ENCODE peak calls at places on chromosomes 13 and 19, in six cellular contexts. I is dermis microvascular lymphatic vessel endothelial cell, T is endothelial cell of umbilical vein, D is ascending aorta, M is ACHN, J is AG09309. K is an unnamed sample.

GRCh38 chr13:49214917-49215376 is 5.2 kb upstream of the MLNR start:
- DNase-seq in I (peak; percentile 7), T (no peak), D (no peak), M (no peak), J (no peak), K (no peak)

GRCh38 chr19:46624958-46625661 is at the start of gene PTGIR:
- DNase-seq in I (no peak), T (peak; percentile 42), D (peak; percentile 96), M (no peak), J (no peak), K (no peak)

GRCh38 chr13:113788413-113789135 is 29.5 kb downstream of the TMEM255B start:
- DNase-seq in I (no peak), T (no peak), D (no peak), M (no peak), J (no peak), K (no peak)

GRCh38 chr13:19643652-19644051 is 10.2 kb downstream of the MPHOSPH8 start:
- DNase-seq in I (no peak), T (no peak), D (no peak), M (no peak), J (no peak), K (no peak)

GRCh38 chr19:18424122-18424889 is 5.1 kb downstream of the SSBP4 start:
- DNase-seq in I (no peak), T (no peak), D (no peak), M (no peak), J (no peak), K (no peak)

GRCh38 chr19:7312816-7313215 is 18.6 kb upstream of the INSR start:
- DNase-seq in I (no peak), T (no peak), D (no peak), M (no peak), J (no peak), K (no peak)

GRCh38 chr19:33868821-33869412 is 72.2 kb downstream of the KCTD15 start:
- DNase-seq in I (peak; percentile 49), T (peak; percentile 43), D (peak; percentile 66), M (no peak), J (peak; percentile 1), K (no peak)

GRCh38 chr13:74889321-74889720 is 592.6 kb downstream of the TBC1D4 start:
- DNase-seq in I (peak; percentile 50), T (no peak), D (no peak), M (no peak), J (no peak), K (peak; percentile 38)

GRCh38 chr19:16419671-16420394 is 51.9 kb downstream of the EPS15L1 start:
- DNase-seq in I (peak; percentile 67), T (peak; percentile 23), D (peak; percentile 60), M (no peak), J (no peak), K (no peak)

GRCh38 chr13:36918246-36919060 is 1.6 kb downstream of the SMAD9 start:
- DNase-seq in I (peak; percentile 30), T (peak; percentile 60), D (no peak), M (peak; percentile 28), J (no peak), K (peak; percentile 68)

GRCh38 chr19:51726049-51726448 is 2.3 kb upstream of the HAS1 start:
- DNase-seq in I (no peak), T (no peak), D (peak; percentile 77), M (no peak), J (peak; percentile 63), K (no peak)

GRCh38 chr13:82165396-82166174 is 1716.7 kb downstream of the SLITRK1 start:
- DNase-seq in I (no peak), T (no peak), D (no peak), M (no peak), J (no peak), K (no peak)

GRCh38 chr19:10747674-10748073 is 29.8 kb downstream of the DNM2 start:
- DNase-seq in I (no peak), T (no peak), D (no peak), M (no peak), J (no peak), K (no peak)

GRCh38 chr13:32881792-32882175 is 134.4 kb upstream of the KL start:
- DNase-seq in I (no peak), T (no peak), D (no peak), M (no peak), J (no peak), K (no peak)

GRCh38 chr19:8482696-8483095 is 19.7 kb downstream of the PRAM1 start:
- DNase-seq in I (no peak), T (no peak), D (no peak), M (no peak), J (no peak), K (no peak)

K was measured in epithelial cell of proximal tubule.